ENCODE peak calls at places on chromosomes 6 and 20, in nine cellular contexts. F, V, H, B, Z, D, L, K and S are unnamed samples.

GRCh38 chr6:7933794-7934193 is 23.2 kb upstream of the TXNDC5 start:
- DNase-seq in F (no peak), V (no peak), H (no peak), B (no peak), Z (no peak), D (no peak), L (no peak), K (no peak), S (no peak)

GRCh38 chr20:2112910-2113309 is 11.3 kb downstream of the STK35 start:
- DNase-seq in F (no peak), V (no peak), H (no peak), B (no peak), Z (no peak), D (no peak), L (no peak), K (no peak), S (no peak)

GRCh38 chr20:13648872-13649271 is 10.1 kb upstream of the TASP1 start:
- DNase-seq in F (peak), V (no peak), H (no peak), B (no peak), Z (no peak), D (no peak), L (no peak), K (no peak), S (no peak)

GRCh38 chr20:45874576-45874975 is 6.5 kb upstream of the ZSWIM1 start:
- DNase-seq in F (no peak), V (no peak), H (no peak), B (no peak), Z (no peak), D (no peak), L (no peak), K (no peak), S (no peak)

GRCh38 chr20:36745234-36745926 is 510 bp downstream of the NDRG3 start:
- DNase-seq in F (peak), V (peak), H (no peak), B (peak), Z (no peak), D (no peak), L (no peak), K (peak), S (peak)

GRCh38 chr20:33415948-33416347 is 14.6 kb upstream of the CDK5RAP1 start:
- DNase-seq in F (peak), V (peak), H (peak), B (no peak), Z (no peak), D (peak), L (no peak), K (no peak), S (no peak)

GRCh38 chr6:34045698-34046097 is 100.2 kb downstream of the GRM4 start:
- DNase-seq in F (no peak), V (no peak), H (no peak), B (no peak), Z (no peak), D (no peak), L (no peak), K (no peak), S (no peak)

GRCh38 chr6:149614352-149614751 is 34.2 kb downstream of the KATNA1 start:
- DNase-seq in F (peak), V (no peak), H (no peak), B (no peak), Z (no peak), D (peak), L (no peak), K (no peak), S (no peak)

GRCh38 chr6:36245572-36246031 is 24.3 kb upstream of the PNPLA1 start:
- DNase-seq in F (no peak), V (no peak), H (no peak), B (peak), Z (no peak), D (no peak), L (no peak), K (no peak), S (no peak)

GRCh38 chr6:170099387-170099786 is 191.5 kb downstream of the DLL1 start:
- DNase-seq in F (no peak), V (no peak), H (no peak), B (peak), Z (no peak), D (no peak), L (no peak), K (peak), S (no peak)

GRCh38 chr6:110181131-110182027 is 1.2 kb downstream of the CDC40 start:
- DNase-seq in F (no peak), V (peak), H (no peak), B (no peak), Z (no peak), D (peak), L (no peak), K (no peak), S (peak)

GRCh38 chr6:132023490-132023889 is 72.3 kb upstream of the CCN2 start:
- DNase-seq in F (peak), V (no peak), H (no peak), B (no peak), Z (no peak), D (peak), L (no peak), K (no peak), S (no peak)

GRCh38 chr20:3239026-3239866 is at the start of gene SLC4A11:
- DNase-seq in F (peak), V (peak), H (no peak), B (peak), Z (no peak), D (peak), L (no peak), K (peak), S (peak)

GRCh38 chr6:90178294-90178678 is 118.4 kb downstream of the BACH2 start:
- DNase-seq in F (no peak), V (no peak), H (no peak), B (no peak), Z (no peak), D (no peak), L (no peak), K (no peak), S (no peak)

GRCh38 chr6:10237284-10238043 is 177.4 kb downstream of the TFAP2A start:
- DNase-seq in F (peak), V (no peak), H (no peak), B (no peak), Z (peak), D (no peak), L (no peak), K (no peak), S (no peak)

GRCh38 chr6:99521557-99522286 is 6.5 kb upstream of the USP45 start:
- DNase-seq in F (peak), V (peak), H (no peak), B (no peak), Z (no peak), D (peak), L (no peak), K (no peak), S (no peak)

GRCh38 chr20:53750827-53751393 is 157.3 kb upstream of the ZNF217 start:
- DNase-seq in F (peak), V (peak), H (no peak), B (no peak), Z (no peak), D (peak), L (no peak), K (no peak), S (peak)

GRCh38 chr6:2850480-2851150 is 9.0 kb upstream of the SERPINB1 start:
- DNase-seq in F (peak), V (peak), H (no peak), B (no peak), Z (no peak), D (peak), L (no peak), K (no peak), S (peak)

GRCh38 chr6:121453191-121453590 is 17.7 kb downstream of the GJA1 start:
- DNase-seq in F (no peak), V (no peak), H (no peak), B (no peak), Z (no peak), D (no peak), L (no peak), K (no peak), S (peak)

GRCh38 chr20:4673371-4674001 is 48.2 kb upstream of the PRND start:
- DNase-seq in F (no peak), V (no peak), H (no peak), B (no peak), Z (no peak), D (no peak), L (no peak), K (no peak), S (no peak)

GRCh38 chr20:58760881-58761280 is 68.3 kb downstream of the NPEPL1 start:
- DNase-seq in F (no peak), V (no peak), H (no peak), B (no peak), Z (no peak), D (no peak), L (no peak), K (no peak), S (no peak)

GRCh38 chr6:68139130-68139529 is 496.0 kb upstream of the ADGRB3 start:
- DNase-seq in F (no peak), V (no peak), H (no peak), B (no peak), Z (no peak), D (no peak), L (no peak), K (no peak), S (no peak)

GRCh38 chr6:110331816-110332215 is 26.3 kb downstream of the METTL24 start:
- DNase-seq in F (peak), V (peak), H (no peak), B (no peak), Z (no peak), D (no peak), L (no peak), K (no peak), S (no peak)

GRCh38 chr6:70668499-70668812 is 773 bp downstream of the SMAP1 start:
- DNase-seq in F (peak), V (no peak), H (no peak), B (no peak), Z (no peak), D (peak), L (no peak), K (no peak), S (peak)

GRCh38 chr6:67908377-67908776 is 726.7 kb upstream of the ADGRB3 start:
- DNase-seq in F (no peak), V (no peak), H (no peak), B (no peak), Z (no peak), D (no peak), L (no peak), K (no peak), S (no peak)

GRCh38 chr6:42045538-42046460 is 4.5 kb upstream of the TAF8 start:
- DNase-seq in F (peak), V (peak), H (peak), B (peak), Z (no peak), D (peak), L (peak), K (peak), S (peak)

GRCh38 chr6:16420715-16421461 is 182.5 kb downstream of the GMPR start:
- DNase-seq in F (peak), V (peak), H (no peak), B (no peak), Z (no peak), D (peak), L (no peak), K (no peak), S (no peak)

GRCh38 chr6:30399390-30400058 is 54.6 kb downstream of the RPP21 start:
- DNase-seq in F (peak), V (no peak), H (no peak), B (no peak), Z (no peak), D (peak), L (no peak), K (no peak), S (no peak)

GRCh38 chr6:114049367-114049966 is 78.5 kb upstream of the HDAC2 start:
- DNase-seq in F (peak), V (peak), H (no peak), B (no peak), Z (no peak), D (no peak), L (no peak), K (no peak), S (no peak)

GRCh38 chr20:50116368-50116999 is 3.5 kb upstream of the UBE2V1 start:
- DNase-seq in F (no peak), V (no peak), H (no peak), B (no peak), Z (no peak), D (no peak), L (no peak), K (no peak), S (no peak)
- H3K4me3 ChIP-seq in F (peak), V (peak), H (peak), B (no peak), Z (peak), D (peak), L (no peak), K (peak), S (no peak)

DNA sequence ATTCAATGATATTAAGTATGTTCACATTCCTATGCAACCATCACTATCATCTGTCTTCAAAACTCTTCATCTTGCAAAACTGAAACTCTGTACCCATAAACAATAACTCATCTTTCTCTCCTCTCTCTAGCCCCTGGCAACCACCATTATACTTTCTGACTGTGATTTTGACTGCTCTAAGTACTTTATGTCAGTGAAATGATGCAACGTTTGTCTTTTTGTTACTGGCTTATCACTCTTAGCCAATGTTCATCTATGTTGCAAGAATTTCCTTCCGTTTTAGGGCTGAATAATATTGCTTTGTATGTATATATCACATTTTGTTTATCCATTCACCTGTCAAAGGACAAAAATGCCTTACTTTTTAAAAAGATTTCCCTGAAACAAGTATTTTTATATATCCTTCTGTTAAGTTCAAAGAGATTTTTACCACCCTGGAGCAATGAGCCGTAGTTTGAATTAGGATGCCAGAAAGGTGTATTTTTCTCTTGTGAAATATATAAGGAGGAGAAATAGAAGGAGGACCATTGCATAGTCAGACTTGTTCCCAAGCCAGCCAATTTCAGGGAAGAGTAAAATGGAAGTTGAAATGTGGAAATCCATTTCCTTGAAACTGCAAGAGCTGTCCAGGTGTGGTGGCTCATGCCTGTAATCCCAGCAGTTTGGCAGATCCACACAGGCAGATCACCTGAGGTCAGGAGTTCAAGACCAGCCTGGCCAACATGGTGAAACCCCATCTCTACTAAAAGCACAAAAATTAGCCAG is 4.0 kb upstream of the CGAS start:
- DNase-seq in F (no peak), V (peak), H (no peak), B (no peak), Z (no peak), D (peak), L (no peak), K (no peak), S (no peak)
- H3K4me3 ChIP-seq in F (no peak), V (no peak), H (no peak), B (no peak), Z (no peak), D (no peak), L (no peak), K (no peak), S (no peak)

GRCh38 chr20:25310921-25311728 is 63.2 kb downstream of the PYGB start:
- DNase-seq in F (peak), V (peak), H (peak), B (no peak), Z (no peak), D (peak), L (no peak), K (peak), S (no peak)
- H3K4me3 ChIP-seq in F (peak), V (peak), H (peak), B (no peak), Z (no peak), D (no peak), L (peak), K (peak), S (no peak)

GRCh38 chr6:135852775-135853174 is 1.3 kb downstream of the PDE7B start:
- DNase-seq in F (no peak), V (peak), H (no peak), B (no peak), Z (no peak), D (peak), L (no peak), K (no peak), S (no peak)
- H3K4me3 ChIP-seq in F (peak), V (peak), H (peak), B (no peak), Z (no peak), D (peak), L (peak), K (peak), S (no peak)

DNA sequence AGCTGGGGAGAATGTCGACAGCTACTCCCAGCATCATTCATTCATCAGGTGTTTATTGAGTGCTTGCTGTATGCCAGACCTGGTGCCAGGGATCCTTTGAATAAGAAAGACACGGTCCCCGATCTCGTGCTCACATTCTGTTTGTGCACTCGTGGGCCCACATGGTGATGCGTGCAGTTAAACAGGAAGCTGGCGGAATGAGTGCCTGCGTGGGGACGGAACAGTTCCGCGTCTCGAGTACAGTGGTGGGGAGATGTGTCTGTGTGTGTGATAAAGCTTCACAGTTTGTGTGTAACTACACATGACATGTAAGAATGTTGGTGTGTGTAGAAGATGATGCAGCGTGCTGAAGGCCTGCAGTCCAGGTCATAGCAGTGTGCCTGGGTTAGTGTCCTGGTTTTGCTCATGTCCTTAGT is 6.5 kb downstream of the RBM38 start:
- DNase-seq in F (no peak), V (no peak), H (no peak), B (no peak), Z (no peak), D (no peak), L (no peak), K (peak), S (no peak)
- H3K4me3 ChIP-seq in F (no peak), V (no peak), H (peak), B (no peak), Z (no peak), D (no peak), L (no peak), K (peak), S (no peak)

DNA sequence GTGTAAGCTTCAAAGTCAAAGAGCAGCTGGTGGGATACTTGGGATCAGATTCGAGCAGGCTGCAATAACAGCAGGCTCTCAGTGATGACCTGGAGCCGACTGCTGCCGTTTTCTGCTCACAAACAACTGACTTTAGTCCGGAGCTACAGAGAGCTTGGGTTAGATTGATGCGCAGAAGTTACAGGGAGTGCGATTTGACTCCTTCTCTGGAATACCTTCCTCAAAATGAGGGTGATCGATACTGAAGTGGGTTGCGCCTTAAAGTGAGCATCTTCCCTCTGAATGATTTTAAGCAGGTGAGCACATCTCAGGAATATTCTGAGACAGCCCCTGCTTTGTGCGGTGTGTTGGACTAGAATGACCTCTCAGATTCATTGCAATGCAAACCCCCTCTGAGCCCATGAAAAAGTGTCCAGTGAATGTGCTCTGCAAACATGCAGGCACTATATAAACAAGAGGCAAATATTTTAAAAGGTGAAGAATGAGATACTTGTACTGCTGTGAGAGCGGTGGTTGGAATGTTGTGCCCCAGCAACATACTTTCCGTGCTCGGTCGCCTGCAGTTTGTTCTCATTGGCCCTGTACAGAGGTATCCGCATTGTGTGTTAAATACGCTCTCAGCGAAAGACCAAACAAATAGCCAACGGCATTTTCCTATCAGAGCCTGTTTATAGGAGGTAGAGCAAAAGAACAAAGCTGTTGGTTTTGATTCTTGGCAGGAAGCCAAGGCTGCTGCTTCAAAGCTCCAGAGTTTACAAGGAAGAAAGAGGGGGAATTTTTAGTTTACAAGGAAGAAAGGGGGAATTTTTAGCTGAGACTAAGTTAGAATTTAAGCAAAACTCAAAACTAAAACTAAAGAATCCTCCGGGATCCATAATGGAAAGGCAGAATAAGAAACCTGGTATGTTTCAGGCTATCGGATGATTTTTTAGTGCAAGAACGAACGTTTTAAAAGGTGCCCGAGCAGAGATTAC is 67.7 kb downstream of the PHACTR2 start:
- DNase-seq in F (peak), V (peak), H (no peak), B (peak), Z (no peak), D (peak), L (no peak), K (no peak), S (peak)
- H3K4me3 ChIP-seq in F (no peak), V (peak), H (peak), B (no peak), Z (peak), D (no peak), L (no peak), K (peak), S (no peak)